ENCODE peak calls at places on chromosome 7, in nine cellular contexts. Q is prostate gland, H is PC-9, Y is psoas muscle, N is BE2C, P is mammary epithelial cell, B is Panc1, C is heart right ventricle, I is SK-N-SH. U is an unnamed sample. For H3K27me3 and H3K4me1, the result is how much of the 10 kb centered on the place peaks cover.

GRCh38 chr7:148835854-148836253 is 48.2 kb downstream of the EZH2 start:
- DNase-seq in Q (no peak), H (no peak), Y (no peak), N (no peak), P (no peak), B (no peak), C (no peak), I (no peak), U (no peak)

GRCh38 chr7:404782-405488 is 114.7 kb downstream of the PDGFA start:
- DNase-seq in Q (no peak), H (no peak), Y (peak), N (no peak), P (no peak), B (no peak), C (no peak), I (no peak), U (no peak)

GRCh38 chr7:77759294-77759889 is 38.8 kb downstream of the TMEM60 start:
- DNase-seq in Q (peak), H (peak), Y (no peak), N (peak), P (peak), B (peak), C (no peak), I (peak), U (peak)

GRCh38 chr7:128164061-128164954 is 76.8 kb upstream of the LEP start:
- DNase-seq in Q (no peak), H (peak), Y (no peak), N (no peak), P (peak), B (no peak), C (no peak), I (no peak), U (no peak)

GRCh38 chr7:121605297-121605640 is 209.2 kb upstream of the FAM3C start:
- DNase-seq in Q (no peak), H (no peak), Y (no peak), N (no peak), P (peak), B (no peak), C (no peak), I (no peak), U (no peak)

GRCh38 chr7:100803398-100804161 is 23.7 kb downstream of the EPHB4 start:
- DNase-seq in Q (peak), H (no peak), Y (peak), N (peak), P (peak), B (no peak), C (peak), I (peak), U (peak)

GRCh38 chr7:132009778-132010177 is 453.4 kb upstream of the PODXL start:
- DNase-seq in Q (no peak), H (no peak), Y (no peak), N (peak), P (no peak), B (no peak), C (no peak), I (no peak), U (no peak)

GRCh38 chr7:28178537-28178936 is 2.1 kb downstream of the JAZF1 start:
- DNase-seq in Q (no peak), H (no peak), Y (no peak), N (no peak), P (peak), B (no peak), C (no peak), I (no peak), U (no peak)

GRCh38 chr7:157434231-157434630 is 97.4 kb downstream of the DNAJB6 start:
- DNase-seq in Q (no peak), H (no peak), Y (peak), N (no peak), P (no peak), B (no peak), C (no peak), I (no peak), U (no peak)

GRCh38 chr7:159117366-159118219 is 27.1 kb downstream of the VIPR2 start:
- DNase-seq in Q (no peak), H (no peak), Y (peak), N (no peak), P (no peak), B (no peak), C (no peak), I (no peak), U (no peak)
- H3K27me3 ChIP-seq in Q (under half), H (half or more), Y (under half), N (under half), P (under half), B (under half), C (under half), I (under half), U (under half)

DNA sequence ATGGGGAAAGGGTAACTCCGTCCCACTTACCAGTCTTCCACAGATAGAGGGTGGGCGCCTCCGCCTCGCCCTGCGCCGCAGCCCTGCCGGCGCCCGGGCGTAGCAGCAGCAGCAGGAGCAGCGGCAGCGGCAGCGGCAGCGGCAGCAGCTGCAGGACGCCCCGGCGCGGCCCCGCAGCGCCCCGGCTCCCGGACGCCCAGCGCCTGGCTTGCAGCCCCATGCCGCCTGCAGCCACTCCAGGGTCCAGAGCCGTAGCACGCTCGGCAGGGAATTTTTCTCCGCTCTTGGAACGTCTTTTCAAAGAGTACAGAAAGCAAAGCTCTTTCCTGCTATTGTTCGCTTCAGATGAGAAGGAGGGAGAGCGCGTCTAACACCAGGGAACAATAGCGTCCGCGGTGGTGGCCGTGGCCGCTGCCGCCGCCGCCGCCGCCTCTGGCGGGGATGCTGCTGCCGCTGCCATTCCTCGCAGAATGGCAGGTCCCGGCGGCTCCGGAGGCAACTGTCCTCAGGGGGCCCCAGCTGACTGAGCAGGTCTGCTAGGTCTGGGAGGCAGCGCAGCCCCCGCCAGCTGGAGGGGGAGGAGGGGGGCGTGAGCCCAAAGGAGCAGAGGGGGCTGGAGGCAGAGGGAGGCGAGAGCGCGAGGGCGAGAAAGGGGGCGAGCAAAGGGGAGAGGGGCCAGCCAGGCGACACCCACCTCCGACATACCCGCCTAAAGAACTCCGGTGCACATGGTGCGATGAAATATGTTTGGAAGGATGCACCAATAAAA is at the start of gene THSD7A:
- DNase-seq in Q (no peak), H (no peak), Y (peak), N (peak), P (peak), B (no peak), C (peak), I (peak), U (peak)
- TF ChIP-seq CTCF in Q (peak), H (no peak), Y (peak), N (no peak), P (no peak), B (peak), C (no peak), I (peak), U (no peak)

DNA sequence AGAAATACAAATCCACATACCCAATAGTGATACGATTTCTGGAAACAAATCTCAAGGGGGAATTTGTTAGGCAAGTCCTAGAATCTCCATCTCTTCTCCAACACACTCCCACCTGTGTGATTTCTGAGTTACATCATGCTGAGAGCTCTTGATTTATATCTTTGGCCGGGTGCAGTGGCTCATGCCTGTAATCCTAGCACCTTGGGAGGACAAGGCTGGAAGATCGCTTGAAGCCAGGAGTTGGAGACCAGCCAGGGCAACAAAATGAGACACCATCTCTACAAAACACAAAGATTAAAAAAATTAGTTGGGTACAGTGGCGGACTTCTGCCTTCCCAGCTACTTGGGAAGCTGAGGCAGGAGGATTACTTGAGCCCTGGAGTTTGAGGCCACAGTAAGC is 1.5 kb upstream of the MTPN start:
- DNase-seq in Q (no peak), H (no peak), Y (no peak), N (no peak), P (no peak), B (no peak), C (no peak), I (no peak), U (no peak)
- H3K4me1 ChIP-seq in Q (under half), H (under half), Y (under half), N (under half), P (under half), B (under half), C (half or more), I (under half), U (under half)

GRCh38 chr7:111937164-111937563 is 269.0 kb downstream of the DOCK4 start:
- DNase-seq in Q (no peak), H (no peak), Y (no peak), N (no peak), P (no peak), B (no peak), C (no peak), I (no peak), U (no peak)

GRCh38 chr7:111942450-111943081 is 263.6 kb downstream of the DOCK4 start:
- DNase-seq in Q (no peak), H (no peak), Y (no peak), N (no peak), P (no peak), B (no peak), C (no peak), I (no peak), U (no peak)
- H3K27me3 ChIP-seq in Q (under half), H (under half), Y (under half), N (under half), P (under half), B (under half), C (under half), I (under half), U (under half)